ENCODE peak calls at places on chromosomes 16 and 17, in nine cellular contexts. Q is stimulated activated CD8-positive, alpha-beta memory T cell treated with anti-CD3 and anti-CD28 coated beads, Interleukin-4, amount 100 ng/mL, for 1 hour; S is coronary artery; A is KBM-7; V is OCI-LY7; E is tibial artery; B is hepatic stellate cell; M is dorsolateral prefrontal cortex; X is sciatic nerve. H is an unnamed sample.

GRCh38 chr17:353213-353837 is 718 bp upstream of the RPH3AL start:
- DNase-seq in Q (no peak), S (no peak), A (no peak), V (no peak), E (no peak), B (no peak), M (no peak), X (no peak), H (no peak)

GRCh38 chr16:70018254-70018653 is 67.1 kb downstream of the CLEC18A start:
- DNase-seq in Q (no peak), S (no peak), A (peak), V (peak), E (no peak), B (no peak), M (no peak), X (no peak), H (no peak)

GRCh38 chr16:19282101-19282500 is 3.4 kb upstream of the CLEC19A start:
- DNase-seq in Q (no peak), S (no peak), A (no peak), V (no peak), E (no peak), B (no peak), M (no peak), X (no peak), H (no peak)

GRCh38 chr17:3004150-3004801 is 59.1 kb downstream of the OR1D5 start:
- DNase-seq in Q (peak), S (peak), A (peak), V (peak), E (peak), B (peak), M (peak), X (peak), H (peak)

GRCh38 chr17:72121164-72122001 is 563 bp downstream of the SOX9 start:
- DNase-seq in Q (no peak), S (no peak), A (no peak), V (no peak), E (peak), B (peak), M (no peak), X (no peak), H (peak)

GRCh38 chr17:77942111-77942988 is 16.2 kb upstream of the TNRC6C start:
- DNase-seq in Q (no peak), S (no peak), A (no peak), V (no peak), E (no peak), B (no peak), M (peak), X (peak), H (peak)

GRCh38 chr16:84368327-84368996 is at the start of gene ATP2C2:
- DNase-seq in Q (no peak), S (no peak), A (no peak), V (no peak), E (no peak), B (no peak), M (no peak), X (no peak), H (no peak)

GRCh38 chr16:15643453-15644305 is 725 bp upstream of the MARF1 start:
- DNase-seq in Q (no peak), S (no peak), A (peak), V (peak), E (no peak), B (peak), M (peak), X (no peak), H (no peak)

GRCh38 chr17:37096071-37096470 is 147.3 kb downstream of the AATF start:
- DNase-seq in Q (no peak), S (no peak), A (no peak), V (no peak), E (no peak), B (no peak), M (no peak), X (no peak), H (no peak)

GRCh38 chr17:6426356-6427101 is 8.4 kb downstream of the AIPL1 start:
- DNase-seq in Q (no peak), S (no peak), A (no peak), V (no peak), E (no peak), B (no peak), M (no peak), X (no peak), H (no peak)

GRCh38 chr17:27294689-27295630 is 1.0 kb downstream of the WSB1 start:
- DNase-seq in Q (peak), S (peak), A (peak), V (peak), E (peak), B (peak), M (peak), X (peak), H (no peak)

GRCh38 chr17:81371910-81372760 is 23.1 kb upstream of the BAHCC1 start:
- DNase-seq in Q (no peak), S (peak), A (no peak), V (no peak), E (no peak), B (peak), M (no peak), X (peak), H (peak)

GRCh38 chr16:30049871-30050270 is 15.7 kb upstream of the ALDOA start:
- DNase-seq in Q (no peak), S (no peak), A (no peak), V (no peak), E (no peak), B (no peak), M (no peak), X (no peak), H (no peak)

GRCh38 chr17:79527286-79527685 is 83.6 kb downstream of the RBFOX3 start:
- DNase-seq in Q (no peak), S (no peak), A (no peak), V (no peak), E (no peak), B (no peak), M (no peak), X (no peak), H (no peak)

GRCh38 chr16:53809088-53809951 is 105.4 kb downstream of the FTO start:
- DNase-seq in Q (no peak), S (no peak), A (no peak), V (no peak), E (no peak), B (peak), M (no peak), X (no peak), H (no peak)

GRCh38 chr16:56667581-56668571 is at the start of gene MT1G:
- DNase-seq in Q (no peak), S (no peak), A (no peak), V (no peak), E (peak), B (peak), M (no peak), X (no peak), H (peak)

GRCh38 chr16:85612191-85612800 is 826 bp upstream of the GSE1 start:
- DNase-seq in Q (no peak), S (peak), A (peak), V (peak), E (peak), B (peak), M (no peak), X (peak), H (peak)

GRCh38 chr17:36858119-36859002 is 78.9 kb upstream of the LHX1 start:
- DNase-seq in Q (no peak), S (no peak), A (no peak), V (no peak), E (no peak), B (no peak), M (no peak), X (no peak), H (no peak)

GRCh38 chr16:1784977-1785845 is 2.5 kb downstream of the NUBP2 start:
- DNase-seq in Q (no peak), S (no peak), A (no peak), V (no peak), E (no peak), B (no peak), M (peak), X (peak), H (peak)

GRCh38 chr17:42291136-42291535 is 2.8 kb downstream of the STAT5A start:
- DNase-seq in Q (no peak), S (peak), A (no peak), V (no peak), E (peak), B (no peak), M (no peak), X (peak), H (no peak)

GRCh38 chr16:65663774-65664173 is 541.9 kb upstream of the CDH11 start:
- DNase-seq in Q (no peak), S (no peak), A (no peak), V (no peak), E (no peak), B (no peak), M (no peak), X (no peak), H (no peak)

GRCh38 chr17:74008196-74008595 is 195.3 kb upstream of the RPL38 start:
- DNase-seq in Q (no peak), S (no peak), A (no peak), V (peak), E (no peak), B (no peak), M (no peak), X (no peak), H (no peak)

GRCh38 chr17:3827124-3827773 is 18.8 kb downstream of the NCBP3 start:
- DNase-seq in Q (peak), S (no peak), A (peak), V (peak), E (no peak), B (peak), M (peak), X (no peak), H (no peak)

GRCh38 chr16:1171001-1171400 is 18.1 kb downstream of the CACNA1H start:
- DNase-seq in Q (no peak), S (no peak), A (no peak), V (no peak), E (no peak), B (no peak), M (no peak), X (no peak), H (no peak)

GRCh38 chr16:926715-927114 is 44.1 kb downstream of the LMF1 start:
- DNase-seq in Q (no peak), S (no peak), A (no peak), V (no peak), E (no peak), B (no peak), M (no peak), X (no peak), H (no peak)

GRCh38 chr16:81846105-81846504 is 67.0 kb downstream of the PLCG2 start:
- DNase-seq in Q (no peak), S (no peak), A (no peak), V (no peak), E (no peak), B (no peak), M (no peak), X (no peak), H (no peak)

GRCh38 chr17:42275527-42276358 is 448 bp downstream of the STAT5B start:
- DNase-seq in Q (no peak), S (no peak), A (peak), V (peak), E (no peak), B (peak), M (no peak), X (peak), H (no peak)

GRCh38 chr17:20206068-20206467 is 196.9 kb downstream of the SPECC1 start:
- DNase-seq in Q (no peak), S (no peak), A (peak), V (no peak), E (no peak), B (no peak), M (no peak), X (no peak), H (no peak)

H was measured in left ventricle myocardium superior.